ENCODE peak calls at places on chromosomes 1 and 21, in ten cellular contexts. D, T, U, C, Y, L, A, Z, O and R are unnamed samples.

GRCh38 chr1:59128784-59129227 is 168.1 kb upstream of the FGGY start:
- DNase-seq in O (peak; percentile 31), U (no peak), C (no peak), A (no peak), Z (no peak), L (no peak), T (peak; percentile 54), D (peak; percentile 77), Y (no peak), R (no peak)

GRCh38 chr1:24138481-24139158 is 4.3 kb downstream of the IL22RA1 start:
- DNase-seq in U (no peak), T (no peak), A (no peak), Z (no peak), Y (no peak), L (no peak), O (no peak), C (no peak), D (no peak), R (no peak)

GRCh38 chr1:47548188-47548587 is 110.3 kb downstream of the FOXD2 start:
- DNase-seq in Z (no peak), A (no peak), Y (no peak), C (no peak), U (no peak), L (no peak), T (peak; percentile 25), D (no peak), O (no peak), R (no peak)

GRCh38 chr1:245995474-245995873 is 511.6 kb downstream of the SMYD3 start:
- DNase-seq in O (no peak), L (no peak), T (no peak), C (no peak), D (no peak), Z (no peak), U (no peak), A (no peak), Y (no peak), R (no peak)

GRCh38 chr1:100860397-100860991 is 34.1 kb downstream of the EXTL2 start:
- DNase-seq in A (no peak), O (no peak), L (no peak), Z (no peak), Y (no peak), T (peak; percentile 68), C (no peak), U (no peak), D (peak; percentile 85), R (no peak)

GRCh38 chr1:161074676-161075368 is 5.1 kb upstream of the ARHGAP30 start:
- DNase-seq in L (peak; percentile 78), A (no peak), Y (no peak), Z (no peak), U (no peak), O (no peak), T (no peak), D (no peak), C (no peak), R (no peak)

GRCh38 chr1:22317231-22317919 is 134.3 kb upstream of the ZBTB40 start:
- DNase-seq in C (no peak), U (no peak), Y (peak; percentile 80), A (no peak), T (peak; percentile 76), Z (peak; percentile 6), D (peak; percentile 26), L (no peak), O (no peak), R (no peak)

GRCh38 chr1:84298688-84299535 is 2.6 kb upstream of the SAMD13 start:
- DNase-seq in L (peak; percentile 19), T (peak; percentile 53), U (peak; percentile 31), C (peak; percentile 66), O (no peak), Z (no peak), Y (peak; percentile 53), A (peak; percentile 85), D (peak; percentile 60), R (peak; percentile 49)

GRCh38 chr1:22870201-22870871 is 102.3 kb downstream of the LACTBL1 start:
- DNase-seq in U (peak; percentile 34), D (peak; percentile 8), L (no peak), O (no peak), C (no peak), Z (no peak), A (no peak), Y (no peak), T (no peak), R (no peak)

GRCh38 chr1:231407049-231407448 is 15.0 kb downstream of the EGLN1 start:
- DNase-seq in D (no peak), U (no peak), C (no peak), Y (no peak), T (no peak), L (no peak), A (no peak), Z (no peak), O (no peak), R (no peak)

GRCh38 chr1:245007686-245008085 is 143.3 kb upstream of the HNRNPU start:
- DNase-seq in C (no peak), A (no peak), Z (no peak), T (no peak), Y (no peak), U (no peak), O (no peak), D (no peak), L (no peak), R (no peak)

GRCh38 chr1:219379691-219380090 is 206.0 kb downstream of the LYPLAL1 start:
- DNase-seq in U (no peak), Y (no peak), O (no peak), Z (no peak), L (no peak), D (no peak), T (no peak), C (no peak), A (no peak), R (no peak)

GRCh38 chr1:99869304-99869703 is 19.1 kb downstream of the AGL start:
- DNase-seq in U (no peak), O (no peak), A (no peak), L (no peak), Y (no peak), T (no peak), Z (no peak), C (no peak), D (no peak), R (no peak)

GRCh38 chr1:238487931-238488330 is 597.2 kb upstream of the ZP4 start:
- DNase-seq in D (no peak), U (no peak), A (no peak), T (no peak), C (no peak), Y (no peak), Z (no peak), O (no peak), L (no peak), R (no peak)

GRCh38 chr1:241837901-241838300 is 10.1 kb upstream of the EXO1 start:
- DNase-seq in T (no peak), Z (no peak), L (no peak), C (no peak), U (no peak), A (no peak), Y (no peak), D (no peak), O (no peak), R (no peak)

GRCh38 chr1:172951728-172952365 is 98.9 kb downstream of the TNFSF18 start:
- DNase-seq in L (peak; percentile 39), T (no peak), Z (no peak), D (no peak), A (no peak), U (no peak), C (no peak), O (no peak), Y (no peak), R (no peak)

GRCh38 chr1:10253755-10254154 is 43.4 kb downstream of the KIF1B start:
- DNase-seq in L (no peak), A (no peak), Y (no peak), T (no peak), D (peak; percentile 39), C (peak; percentile 65), U (no peak), O (no peak), Z (no peak), R (no peak)

GRCh38 chr1:56551691-56552090 is 27.7 kb downstream of the PLPP3 start:
- DNase-seq in T (no peak), C (no peak), L (no peak), A (no peak), Y (no peak), Z (no peak), U (peak; percentile 40), O (no peak), D (no peak), R (no peak)

GRCh38 chr1:240491156-240491555 is 120.8 kb downstream of the GREM2 start:
- DNase-seq in O (no peak), A (no peak), Z (no peak), L (no peak), U (no peak), D (no peak), C (no peak), T (peak; percentile 29), Y (no peak), R (no peak)

GRCh38 chr21:16587141-16587570 is 857.4 kb downstream of the USP25 start:
- DNase-seq in U (peak; percentile 60), C (peak; percentile 69), D (peak; percentile 85), Y (no peak), O (no peak), T (peak; percentile 32), A (no peak), Z (no peak), L (peak; percentile 48), R (peak; percentile 60)
- H3K4me1 ChIP-seq in U (peaks cover 26% of the 10 kb centered on the region), C (peaks cover 19% of the 10 kb centered on the region), D (peaks cover 34% of the 10 kb centered on the region), Y (no peaks in the 10 kb centered on the region), O (peaks cover 11% of the 10 kb centered on the region), T (peaks cover 8% of the 10 kb centered on the region), A (no peaks in the 10 kb centered on the region), Z (no peaks in the 10 kb centered on the region), L (no peaks in the 10 kb centered on the region), R (peaks cover 6% of the 10 kb centered on the region)

GRCh38 chr21:14271053-14271452 is 55.1 kb downstream of the RBM11 start:
- DNase-seq in T (no peak), Z (no peak), L (no peak), A (no peak), D (no peak), C (no peak), Y (peak; percentile 65), U (no peak), O (no peak), R (no peak)
- TF ChIP-seq POLR2AphosphoS5 in T (no peak), Z (no peak), L (no peak), A (no peak), D (no peak), C (no peak), Y (peak; percentile 66), U (no peak), O (no peak), R (no peak)

GRCh38 chr1:110961902-110962301 is 1.8 kb downstream of the LRIF1 start:
- DNase-seq in U (no peak), Y (no peak), D (no peak), A (no peak), O (no peak), C (no peak), L (no peak), Z (no peak), T (no peak), R (no peak)
- H3K4me3 ChIP-seq in U (no peak overlapping the region), Y (peak overlapping the region; percentile 76), D (no peak overlapping the region), A (no peak overlapping the region), O (no peak overlapping the region), C (no peak overlapping the region), L (no peak overlapping the region), Z (no peak overlapping the region), T (peak overlapping the region; percentile 76), R (no peak overlapping the region)

DNA sequence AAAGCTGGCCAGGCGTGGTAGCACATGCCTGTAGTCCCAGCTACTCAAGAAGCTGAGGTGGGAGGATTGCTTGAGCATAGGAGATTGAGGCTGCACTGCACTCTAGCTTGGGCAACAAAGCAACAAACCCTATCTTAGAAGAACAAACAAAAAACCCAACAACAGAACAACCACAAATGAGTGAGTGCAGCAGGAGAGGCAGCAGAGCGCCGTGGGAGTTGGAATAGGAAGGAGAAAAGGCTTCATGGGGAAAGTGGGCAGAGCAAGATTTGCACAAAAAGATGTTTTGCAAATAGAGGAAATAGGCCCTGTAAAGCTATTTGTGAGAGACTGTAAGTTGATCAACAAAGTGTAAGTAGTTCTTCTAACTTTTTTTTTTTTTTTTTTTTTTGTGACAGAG is 19.6 kb downstream of the SMAP2 start:
- DNase-seq in T (no peak), Z (no peak), C (no peak), D (no peak), A (peak; percentile 79), O (no peak), Y (no peak), L (no peak), U (no peak), R (no peak)
- H3K4me1 ChIP-seq in T (no peaks in the 10 kb centered on the region), Z (no peaks in the 10 kb centered on the region), C (peaks cover 30% of the 10 kb centered on the region), D (no peaks in the 10 kb centered on the region), A (peaks cover 96% of the 10 kb centered on the region), O (peaks cover 8% of the 10 kb centered on the region), Y (peaks cover 16% of the 10 kb centered on the region), L (no peaks in the 10 kb centered on the region), U (peaks cover 99% of the 10 kb centered on the region), R (peaks cover 33% of the 10 kb centered on the region)